ENCODE peak calls at places on chromosome 3, in nine cellular contexts. P, R, L, O, T, N, G, H and U are unnamed samples. For H3K36me3, the result is how much of the 10 kb centered on the place peaks cover.

GRCh38 chr3:141881702-141882101 is 5.3 kb downstream of the ATP1B3 start:
- DNase-seq in L (no peak), T (no peak), G (no peak), H (no peak), O (no peak), N (no peak), R (no peak), P (peak), U (no peak)

GRCh38 chr3:133574260-133574881 is 885 bp downstream of the CDV3 start:
- DNase-seq in G (peak), L (peak), R (peak), T (peak), P (peak), N (peak), O (peak), H (peak), U (no peak)

GRCh38 chr3:13193320-13194284 is 120.4 kb upstream of the IQSEC1 start:
- DNase-seq in O (no peak), L (no peak), T (no peak), H (no peak), G (no peak), P (no peak), R (peak), N (peak), U (no peak)

GRCh38 chr3:56758539-56758981 is 43.2 kb downstream of the ARHGEF3 start:
- DNase-seq in T (peak), R (no peak), H (peak), G (no peak), N (no peak), L (peak), P (no peak), O (no peak), U (no peak)

GRCh38 chr3:22129101-22129500 is 378.1 kb upstream of the ZNF385D start:
- DNase-seq in H (no peak), G (no peak), N (no peak), L (no peak), R (no peak), T (no peak), O (no peak), P (no peak), U (no peak)

GRCh38 chr3:117630885-117631284 is 921.3 kb downstream of the TUSC7 start:
- DNase-seq in H (no peak), R (no peak), T (no peak), G (no peak), P (no peak), L (peak), O (no peak), N (no peak), U (no peak)

GRCh38 chr3:96753124-96753523 is 61.3 kb upstream of the EPHA6 start:
- DNase-seq in T (no peak), H (no peak), R (no peak), L (no peak), P (no peak), N (no peak), O (peak), G (no peak), U (no peak)

GRCh38 chr3:188542196-188542595 is 388.2 kb downstream of the LPP start:
- DNase-seq in N (no peak), T (no peak), R (no peak), P (no peak), H (no peak), L (no peak), O (no peak), G (no peak), U (no peak)

GRCh38 chr3:130915567-130916292 is 21.8 kb downstream of the ATP2C1 start:
- DNase-seq in H (no peak), T (no peak), L (no peak), R (no peak), P (no peak), G (no peak), N (no peak), O (no peak), U (no peak)

GRCh38 chr3:27712136-27713065 is 9.7 kb downstream of the EOMES start:
- DNase-seq in P (peak), N (peak), O (peak), L (peak), R (peak), G (peak), T (peak), H (peak), U (no peak)

GRCh38 chr3:10015476-10015904 is 10.7 kb upstream of the FANCD2 start:
- DNase-seq in N (peak), L (peak), T (peak), R (peak), H (peak), P (peak), O (no peak), G (peak), U (no peak)

GRCh38 chr3:123406598-123406997 is 42.3 kb downstream of the ADCY5 start:
- DNase-seq in P (no peak), N (no peak), H (peak), G (peak), T (peak), R (peak), O (peak), L (no peak), U (no peak)

GRCh38 chr3:51712963-51713362 is 6.1 kb downstream of the GRM2 start:
- DNase-seq in R (no peak), O (no peak), N (no peak), T (no peak), L (no peak), H (peak), P (no peak), G (peak), U (peak)

GRCh38 chr3:28218917-28219198 is 22.6 kb upstream of the CMC1 start:
- DNase-seq in N (no peak), P (no peak), O (no peak), R (no peak), T (no peak), L (no peak), H (no peak), G (no peak), U (no peak)

GRCh38 chr3:69013256-69014021 is at the start of gene EOGT:
- DNase-seq in H (peak), N (peak), R (peak), O (peak), G (peak), L (peak), T (peak), P (peak), U (peak)

GRCh38 chr3:43290961-43291360 is 4.6 kb downstream of the SNRK start:
- DNase-seq in O (no peak), R (no peak), H (no peak), L (peak), G (no peak), T (no peak), P (no peak), N (no peak), U (no peak)

GRCh38 chr3:42728056-42728455 is 25.5 kb upstream of the HHATL start:
- DNase-seq in N (no peak), T (no peak), H (no peak), P (peak), L (no peak), G (no peak), R (no peak), O (peak), U (no peak)

GRCh38 chr3:111989061-111989678 is 9.6 kb upstream of the TAGLN3 start:
- DNase-seq in T (no peak), G (no peak), L (peak), O (no peak), P (no peak), R (no peak), H (no peak), N (no peak), U (no peak)

GRCh38 chr3:143830063-143830462 is 18.2 kb downstream of the SLC9A9 start:
- DNase-seq in G (no peak), R (no peak), O (no peak), T (no peak), L (no peak), N (no peak), H (no peak), P (no peak), U (no peak)

GRCh38 chr3:143827425-143827824 is 20.8 kb downstream of the SLC9A9 start:
- DNase-seq in R (no peak), G (no peak), O (no peak), H (no peak), P (no peak), T (no peak), N (no peak), L (no peak), U (no peak)

GRCh38 chr3:143832433-143832832 is 15.8 kb downstream of the SLC9A9 start:
- DNase-seq in G (no peak), N (no peak), L (peak), P (no peak), H (no peak), R (no peak), T (no peak), O (no peak), U (no peak)

GRCh38 chr3:143831998-143832397 is 16.3 kb downstream of the SLC9A9 start:
- DNase-seq in G (no peak), H (no peak), P (no peak), T (no peak), L (no peak), R (no peak), N (no peak), O (no peak), U (no peak)

GRCh38 chr3:143831208-143831607 is 17.1 kb downstream of the SLC9A9 start:
- DNase-seq in H (no peak), N (no peak), L (peak), T (no peak), O (no peak), G (no peak), P (no peak), R (no peak), U (no peak)
- H3K4me3 ChIP-seq in H (no peak), N (no peak), L (no peak), T (no peak), O (no peak), G (no peak), P (no peak), R (no peak), U (no peak)

DNA sequence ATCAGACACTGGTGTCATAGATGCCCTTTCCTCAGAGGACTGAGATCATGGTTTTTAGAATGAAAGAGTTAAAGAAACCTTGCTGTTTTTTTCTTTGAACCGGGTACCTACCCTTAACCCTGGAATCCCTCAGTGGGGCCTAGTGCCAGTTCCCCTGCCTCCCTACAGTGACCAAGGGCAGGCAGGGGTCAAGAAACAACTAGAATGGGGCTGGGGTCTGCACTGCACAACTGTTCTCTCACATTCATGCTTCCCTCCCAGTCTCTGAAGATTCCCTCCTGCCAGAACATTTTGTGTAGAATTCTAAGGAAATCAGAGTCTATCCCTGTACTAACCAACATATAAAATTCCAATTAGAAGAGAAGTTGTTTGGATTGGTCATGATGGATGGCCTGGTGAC is 47.9 kb downstream of the TGFBR2 start:
- DNase-seq in T (no peak), H (no peak), R (no peak), O (no peak), L (no peak), P (no peak), N (no peak), G (no peak), U (no peak)
- H3K36me3 ChIP-seq in T (under half), H (under half), R (half or more), O (under half), L (half or more), P (under half), N (under half), G (under half), U (half or more)

GRCh38 chr3:172127141-172127540 is 87.8 kb downstream of the FNDC3B start:
- DNase-seq in G (no peak), P (no peak), O (no peak), R (no peak), L (no peak), H (no peak), N (no peak), T (no peak), U (no peak)

GRCh38 chr3:172124271-172124670 is 84.9 kb downstream of the FNDC3B start:
- DNase-seq in H (no peak), O (no peak), G (no peak), T (no peak), P (no peak), R (no peak), L (no peak), N (no peak), U (no peak)

GRCh38 chr3:172125963-172126403 is 86.6 kb downstream of the FNDC3B start:
- DNase-seq in N (no peak), L (peak), R (peak), P (peak), O (no peak), T (peak), G (no peak), H (no peak), U (no peak)

GRCh38 chr3:172126741-172127140 is 87.4 kb downstream of the FNDC3B start:
- DNase-seq in H (no peak), G (no peak), P (no peak), L (no peak), N (no peak), T (no peak), O (no peak), R (no peak), U (no peak)

GRCh38 chr3:172125053-172125452 is 85.7 kb downstream of the FNDC3B start:
- DNase-seq in O (no peak), H (no peak), G (no peak), R (no peak), P (no peak), N (no peak), T (no peak), L (no peak), U (no peak)
- TF ChIP-seq CTCF in O (no peak), H (no peak), G (no peak), R (peak), P (no peak), N (no peak), T (no peak), L (no peak), U (no peak)

DNA sequence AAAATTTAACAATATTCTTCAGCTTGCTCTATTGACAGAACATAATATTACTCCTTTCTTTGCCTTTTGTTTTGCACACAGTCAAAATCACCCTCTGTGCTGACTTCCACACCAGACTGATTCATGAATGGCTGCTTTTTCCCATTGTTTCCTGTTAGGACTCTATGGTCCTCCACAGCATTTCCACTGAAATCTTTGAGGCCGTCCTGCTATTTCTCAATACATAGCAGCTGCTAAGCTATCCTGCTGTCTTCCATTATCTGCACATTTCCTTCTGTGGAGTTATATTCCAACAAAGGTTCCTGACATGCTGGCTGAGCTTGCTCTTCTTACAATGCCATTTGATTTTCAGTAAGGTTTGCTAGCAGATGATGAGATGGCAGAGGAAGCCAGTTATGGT is 153.3 kb downstream of the EPHA3 start:
- DNase-seq in H (no peak), R (no peak), G (no peak), P (no peak), O (no peak), L (no peak), T (no peak), N (no peak), U (no peak)
- H3K4me3 ChIP-seq in H (no peak), R (no peak), G (no peak), P (no peak), O (no peak), L (no peak), T (no peak), N (no peak), U (no peak)

GRCh38 chr3:58134468-58134867 is 76.3 kb downstream of the DNASE1L3 start:
- DNase-seq in L (no peak), P (no peak), N (no peak), T (no peak), R (no peak), G (no peak), O (peak), H (no peak), U (no peak)

GRCh38 chr3:58137306-58137705 is 73.5 kb downstream of the DNASE1L3 start:
- DNase-seq in R (no peak), H (no peak), P (no peak), N (no peak), G (no peak), T (no peak), L (no peak), O (no peak), U (no peak)

GRCh38 chr3:58132850-58133249 is 77.9 kb downstream of the DNASE1L3 start:
- DNase-seq in O (no peak), H (no peak), G (no peak), R (no peak), N (no peak), T (no peak), L (no peak), P (no peak), U (no peak)

GRCh38 chr3:58131101-58131500 is 79.7 kb downstream of the DNASE1L3 start:
- DNase-seq in R (no peak), P (no peak), O (no peak), T (no peak), L (no peak), N (no peak), G (no peak), H (no peak), U (no peak)

GRCh38 chr3:58135712-58136543 is 74.8 kb downstream of the DNASE1L3 start:
- DNase-seq in H (peak), T (no peak), N (no peak), L (no peak), R (no peak), P (no peak), O (peak), G (no peak), U (no peak)
- H3K36me3 ChIP-seq in H (under half), T (half or more), N (under half), L (half or more), R (under half), P (under half), O (under half), G (under half), U (half or more)